ENCODE peak calls at places on chromosomes 3 and 15, in five cellular contexts. F, O, X, W and D are unnamed samples.

GRCh38 chr3:187318819-187319616 is 27.5 kb upstream of the MASP1 start:
- DNase-seq in F (peak), O (peak), X (no peak), W (peak), D (no peak)

GRCh38 chr15:60122691-60123090 is 118.6 kb downstream of the FOXB1 start:
- DNase-seq in F (no peak), O (no peak), X (no peak), W (no peak), D (no peak)

GRCh38 chr15:74423443-74424257 is 10.1 kb downstream of the SEMA7A start:
- DNase-seq in F (no peak), O (no peak), X (no peak), W (no peak), D (no peak)

GRCh38 chr3:15753056-15753710 is 44.6 kb downstream of the ANKRD28 start:
- DNase-seq in F (no peak), O (no peak), X (peak), W (no peak), D (no peak)

GRCh38 chr15:65991721-65992472 is 122.6 kb downstream of the RAB11A start:
- DNase-seq in F (no peak), O (no peak), X (no peak), W (no peak), D (no peak)

GRCh38 chr15:90203922-90204321 is 2.8 kb downstream of the SEMA4B start:
- DNase-seq in F (no peak), O (no peak), X (no peak), W (no peak), D (no peak)

GRCh38 chr3:154111365-154111764 is 9.8 kb upstream of the ARHGEF26 start:
- DNase-seq in F (no peak), O (no peak), X (no peak), W (no peak), D (no peak)

GRCh38 chr15:101437618-101438481 is 51.7 kb downstream of the PCSK6 start:
- DNase-seq in F (no peak), O (no peak), X (no peak), W (no peak), D (no peak)

GRCh38 chr3:160883373-160883772 is 127.3 kb downstream of the PPM1L start:
- DNase-seq in F (no peak), O (no peak), X (no peak), W (no peak), D (no peak)

GRCh38 chr3:94024385-94024784 is 4.0 kb downstream of the STX19 start:
- DNase-seq in F (no peak), O (no peak), X (no peak), W (no peak), D (no peak)

GRCh38 chr3:43389388-43390254 is 103.3 kb downstream of the SNRK start:
- DNase-seq in F (no peak), O (peak), X (no peak), W (peak), D (no peak)

GRCh38 chr15:98875309-98875708 is 132.3 kb downstream of the PGPEP1L start:
- DNase-seq in F (no peak), O (no peak), X (no peak), W (no peak), D (no peak)

GRCh38 chr3:62361824-62362223 is 11.5 kb downstream of the FEZF2 start:
- DNase-seq in F (peak), O (no peak), X (no peak), W (no peak), D (no peak)

GRCh38 chr3:65751123-65751700 is 287.5 kb downstream of the MAGI1 start:
- DNase-seq in F (peak), O (no peak), X (no peak), W (peak), D (peak)

GRCh38 chr3:48409291-48410201 is 20.3 kb downstream of the PLXNB1 start:
- DNase-seq in F (peak), O (no peak), X (no peak), W (no peak), D (no peak)

GRCh38 chr3:39443530-39443929 is 23.9 kb upstream of the MOBP start:
- DNase-seq in F (peak), O (no peak), X (no peak), W (peak), D (no peak)

GRCh38 chr15:100468265-100468664 is 60.5 kb downstream of the CERS3 start:
- DNase-seq in F (no peak), O (no peak), X (no peak), W (no peak), D (no peak)

GRCh38 chr3:23071758-23072157 is 131.4 kb upstream of the UBE2E2 start:
- DNase-seq in F (no peak), O (no peak), X (no peak), W (peak), D (no peak)

GRCh38 chr3:32238027-32238815 is at the start of gene CMTM8:
- DNase-seq in F (peak), O (peak), X (no peak), W (peak), D (peak)

GRCh38 chr3:11514191-11514770 is 129.4 kb downstream of the VGLL4 start:
- DNase-seq in F (no peak), O (no peak), X (no peak), W (no peak), D (no peak)

GRCh38 chr15:41919201-41919820 is 25.5 kb upstream of the SPTBN5 start:
- DNase-seq in F (no peak), O (no peak), X (no peak), W (no peak), D (no peak)

GRCh38 chr15:76206325-76206976 is 104.8 kb downstream of the ETFA start:
- DNase-seq in F (no peak), O (no peak), X (peak), W (no peak), D (no peak)

GRCh38 chr3:1824359-1824758 is 274.3 kb upstream of the CNTN4 start:
- DNase-seq in F (no peak), O (no peak), X (no peak), W (no peak), D (no peak)

GRCh38 chr3:133230191-133230590 is 169.7 kb upstream of the BFSP2 start:
- DNase-seq in F (no peak), O (no peak), X (no peak), W (no peak), D (no peak)

GRCh38 chr15:57866149-57866736 is 159.7 kb downstream of the POLR2M start:
- DNase-seq in F (peak), O (peak), X (peak), W (peak), D (no peak)

GRCh38 chr15:44347495-44347894 is 59.0 kb downstream of the GOLM2 start:
- DNase-seq in F (no peak), O (no peak), X (no peak), W (no peak), D (no peak)

GRCh38 chr15:85071061-85071460 is 89.4 kb downstream of the PDE8A start:
- DNase-seq in F (no peak), O (no peak), X (no peak), W (no peak), D (no peak)

GRCh38 chr3:159929181-159929893 is 59.3 kb upstream of the IL12A start:
- DNase-seq in F (no peak), O (no peak), X (peak), W (peak), D (no peak)

GRCh38 chr3:169384576-169384975 is 278.9 kb downstream of the MECOM start:
- DNase-seq in F (no peak), O (no peak), X (no peak), W (no peak), D (no peak)

GRCh38 chr3:8519774-8520448 is 18.3 kb downstream of the LMCD1 start:
- DNase-seq in F (no peak), O (no peak), X (no peak), W (no peak), D (no peak)

GRCh38 chr15:77024273-77025065 is 29.5 kb downstream of the PSTPIP1 start:
- DNase-seq in F (peak), O (peak), X (peak), W (peak), D (peak)

GRCh38 chr15:63440756-63441155 is 59.1 kb upstream of the CA12 start:
- DNase-seq in F (no peak), O (no peak), X (no peak), W (no peak), D (no peak)

GRCh38 chr3:174440350-174440716 is 418.8 kb upstream of the NAALADL2 start:
- DNase-seq in F (no peak), O (no peak), X (no peak), W (no peak), D (no peak)

GRCh38 chr3:190695225-190695624 is 167.3 kb downstream of the GMNC start:
- DNase-seq in F (no peak), O (no peak), X (no peak), W (no peak), D (no peak)

GRCh38 chr3:190699784-190700183 is 162.7 kb downstream of the GMNC start:
- DNase-seq in F (no peak), O (no peak), X (no peak), W (no peak), D (no peak)

GRCh38 chr3:190695994-190696393 is 166.5 kb downstream of the GMNC start:
- DNase-seq in F (no peak), O (no peak), X (no peak), W (no peak), D (no peak)

GRCh38 chr3:190697901-190698300 is 164.6 kb downstream of the GMNC start:
- DNase-seq in F (no peak), O (no peak), X (no peak), W (no peak), D (no peak)

DNA sequence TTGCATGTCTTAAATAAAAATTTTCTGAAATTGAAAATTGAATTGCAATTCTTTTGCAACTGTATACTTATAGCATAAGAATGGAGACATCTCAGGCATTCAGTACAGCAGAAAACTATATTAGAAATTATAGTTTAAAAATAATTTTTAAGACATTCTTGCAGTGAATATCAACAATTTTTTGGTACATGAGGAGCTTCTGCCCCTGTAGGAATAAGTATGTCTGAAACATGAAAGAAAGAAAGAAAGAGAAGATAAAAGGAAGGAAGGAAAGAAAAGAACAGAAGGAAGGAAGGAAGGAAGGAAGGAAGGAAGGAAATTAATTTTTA is 165.0 kb downstream of the GMNC start:
- DNase-seq in F (no peak), O (no peak), X (no peak), W (no peak), D (no peak)
- TF ChIP-seq CTCF in F (no peak), O (no peak), X (no peak), W (no peak), D (no peak)

DNA sequence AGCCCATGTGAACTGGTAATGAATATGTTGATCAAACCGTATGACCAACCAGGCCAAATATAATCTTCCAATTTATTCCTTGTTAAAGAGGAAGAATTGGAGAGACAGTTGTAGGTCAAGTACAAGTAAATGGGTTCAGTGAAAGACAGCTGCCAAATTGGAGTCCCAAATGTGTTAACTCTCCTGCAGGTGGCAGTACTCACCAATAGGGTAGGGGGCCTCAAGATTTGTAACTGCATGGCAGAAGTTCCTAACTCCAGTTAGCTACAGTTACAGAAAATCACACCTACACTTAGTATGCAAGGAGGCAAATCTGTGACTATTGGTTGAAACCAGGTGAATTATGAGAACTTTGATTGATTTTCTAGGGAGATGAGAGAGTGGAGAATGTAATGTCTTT is 278.0 kb downstream of the ZBBX start:
- DNase-seq in F (peak), O (no peak), X (no peak), W (peak), D (no peak)
- TF ChIP-seq CTCF in F (peak), O (no peak), X (peak), W (peak), D (peak)

DNA sequence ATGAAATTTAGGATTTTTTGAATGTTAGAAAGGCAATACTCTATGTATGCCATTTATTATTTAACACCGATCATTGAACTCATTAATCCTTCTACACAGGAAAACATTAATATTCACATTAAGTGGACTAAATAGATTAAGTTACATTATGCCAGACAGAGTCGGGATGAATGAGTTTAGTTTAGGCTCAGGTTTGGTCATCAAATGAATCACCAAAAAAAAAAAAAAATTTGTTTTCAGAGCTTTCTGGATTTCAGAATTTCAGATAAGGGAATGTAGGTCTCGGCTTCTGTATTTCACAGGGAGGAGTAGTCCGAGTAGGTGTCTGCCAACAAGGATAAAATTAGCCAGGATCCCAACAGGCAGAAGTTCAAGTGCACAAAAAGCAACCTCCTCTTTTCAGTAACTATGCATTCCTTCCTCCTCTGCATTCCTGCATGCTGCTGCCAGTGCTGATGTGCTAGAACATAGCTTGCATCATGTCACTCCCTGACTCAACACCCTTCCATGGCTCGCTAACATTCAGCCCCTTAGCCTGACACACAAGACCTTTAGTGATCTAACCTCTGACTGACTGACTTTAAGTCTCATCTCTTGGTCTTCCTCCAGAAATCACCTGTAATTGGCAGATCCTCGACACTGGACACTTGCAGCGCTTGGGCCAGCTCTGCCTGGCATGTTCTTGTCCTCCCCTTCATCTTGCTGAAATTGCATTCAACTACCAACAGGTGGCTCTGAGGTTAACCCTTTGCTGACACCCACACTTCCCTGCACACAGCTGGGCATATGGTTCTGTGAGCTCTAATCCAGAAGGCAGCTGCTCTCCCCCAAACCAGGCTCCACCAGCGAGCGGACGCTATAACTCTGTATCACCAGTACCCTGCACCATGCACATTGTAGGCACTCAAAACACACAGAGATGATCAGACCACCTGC is 145.4 kb upstream of the PROK2 start:
- DNase-seq in F (peak), O (no peak), X (peak), W (peak), D (peak)
- TF ChIP-seq CTCF in F (peak), O (no peak), X (peak), W (peak), D (no peak)

GRCh38 chr15:89035658-89036057 is 52.6 kb upstream of the ABHD2 start:
- DNase-seq in F (no peak), O (no peak), X (no peak), W (no peak), D (no peak)

GRCh38 chr15:89038146-89038545 is 50.1 kb upstream of the ABHD2 start:
- DNase-seq in F (no peak), O (no peak), X (no peak), W (no peak), D (no peak)

GRCh38 chr15:89030311-89030710 is 57.9 kb upstream of the ABHD2 start:
- DNase-seq in F (no peak), O (no peak), X (no peak), W (no peak), D (no peak)

DNA sequence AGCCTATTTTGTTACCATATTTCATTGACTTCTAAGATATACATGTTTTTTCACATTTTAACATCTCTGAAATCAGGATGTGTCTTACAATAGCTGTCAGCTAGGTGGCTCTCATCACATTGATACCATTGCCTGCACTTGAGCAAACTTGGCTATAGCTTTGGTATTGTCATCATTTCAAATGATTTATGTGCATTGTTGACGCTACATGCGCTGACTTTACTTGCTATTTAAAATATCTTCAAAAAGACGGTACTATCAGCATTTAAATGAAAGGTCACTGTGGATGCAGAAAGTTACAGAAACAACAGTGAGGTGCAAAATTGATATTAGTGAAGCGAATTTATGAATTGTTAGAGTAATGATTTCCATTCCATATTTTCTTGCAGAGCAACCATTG is 54.0 kb upstream of the ABHD2 start:
- DNase-seq in F (no peak), O (no peak), X (no peak), W (peak), D (no peak)
- TF ChIP-seq CTCF in F (peak), O (no peak), X (peak), W (no peak), D (peak)

GRCh38 chr15:62142736-62143135 is 22.3 kb downstream of the C2CD4B start:
- DNase-seq in F (no peak), O (no peak), X (no peak), W (no peak), D (no peak)
- TF ChIP-seq CTCF in F (no peak), O (peak), X (peak), W (no peak), D (peak)

GRCh38 chr3:46558184-46559029 is 7.7 kb downstream of the LRRC2 start:
- DNase-seq in F (peak), O (peak), X (peak), W (peak), D (no peak)
- TF ChIP-seq CTCF in F (peak), O (peak), X (peak), W (peak), D (no peak)

GRCh38 chr3:190696777-190697501 is 165.6 kb downstream of the GMNC start:
- DNase-seq in F (no peak), O (no peak), X (peak), W (peak), D (no peak)
- TF ChIP-seq CTCF in F (peak), O (no peak), X (peak), W (peak), D (peak)